ENCODE peak calls at places on chromosomes 3 and 15, in four cellular contexts. W is WTC11, M is cardiac fibroblast, N is RWPE1. H is an unnamed sample.

GRCh38 chr15:101348643-101349496 is 53.8 kb upstream of the SNRPA1 start:
- DNase-seq in W (no peak), M (peak; percentile 41), N (peak; percentile 73), H (no peak)

GRCh38 chr3:49028298-49028672 is 913 bp downstream of the IMPDH2 start:
- DNase-seq in W (no peak), N (no peak), M (no peak), H (no peak)

GRCh38 chr3:114310701-114311100 is 16.9 kb downstream of the TIGIT start:
- DNase-seq in N (no peak), M (no peak), W (no peak), H (no peak)

GRCh38 chr3:79140718-79141117 is 627.1 kb downstream of the ROBO1 start:
- DNase-seq in W (no peak), M (peak; percentile 65), N (no peak), H (no peak)

GRCh38 chr15:95291878-95292472 is 1038.5 kb upstream of the NR2F2 start:
- DNase-seq in N (peak; percentile 32), W (no peak), M (no peak), H (no peak)

GRCh38 chr15:85543741-85544155 is 163.3 kb downstream of the AKAP13 start:
- DNase-seq in N (no peak), W (peak; percentile 52), M (peak; percentile 60), H (no peak)

GRCh38 chr15:95300958-95301357 is 1029.5 kb upstream of the NR2F2 start:
- DNase-seq in M (peak; percentile 88), W (no peak), N (no peak), H (no peak)

GRCh38 chr3:189324538-189325138 is 152.9 kb downstream of the TPRG1 start:
- DNase-seq in W (no peak), N (peak; percentile 77), M (peak; percentile 67), H (no peak)

GRCh38 chr3:37338500-37338899 is 164.1 kb upstream of the LRRFIP2 start:
- DNase-seq in N (no peak), W (no peak), M (peak; percentile 70), H (no peak)

GRCh38 chr3:107206141-107206540 is 171.1 kb upstream of the CCDC54 start:
- DNase-seq in M (peak; percentile 81), W (no peak), N (peak; percentile 49), H (no peak)

GRCh38 chr3:30567139-30567753 is 39.2 kb upstream of the TGFBR2 start:
- DNase-seq in W (peak; percentile 16), N (no peak), M (no peak), H (no peak)
- TF ChIP-seq CTCF in W (no peak), N (no peak), M (no peak), H (no peak)

DNA sequence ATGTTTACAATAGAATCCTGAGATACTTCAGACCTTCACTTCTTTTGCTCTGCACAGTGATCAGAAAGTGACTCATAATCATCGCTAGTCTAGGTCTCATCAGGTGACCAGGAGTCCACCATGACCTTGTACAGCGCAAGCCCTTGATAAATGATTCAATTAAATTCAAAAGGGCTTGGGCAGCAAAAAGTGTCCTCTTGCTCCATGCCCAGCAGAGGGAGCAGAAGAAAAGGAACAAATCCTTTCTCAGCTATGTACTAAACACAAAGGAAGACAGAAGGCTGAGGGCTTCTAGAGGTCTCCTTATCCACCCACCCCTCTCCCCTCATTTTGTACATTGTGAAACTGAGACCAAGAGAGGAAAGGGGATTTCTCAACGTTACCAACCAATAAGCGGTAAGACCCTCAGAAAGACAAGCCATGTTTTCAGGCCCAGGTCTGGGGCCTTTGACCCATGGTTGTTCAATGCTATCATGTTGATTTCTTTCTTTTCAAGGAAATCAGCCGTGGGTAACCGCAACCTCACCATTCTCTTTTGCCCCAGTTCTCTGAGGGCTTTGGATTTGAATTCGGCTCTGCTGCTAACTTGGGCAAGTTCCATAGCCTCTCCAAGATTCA is 74.8 kb downstream of the AQP9 start:
- DNase-seq in M (peak; percentile 72), W (no peak), N (peak; percentile 52), H (no peak)
- TF ChIP-seq CTCF in M (peak; percentile 66), W (no peak), N (peak; percentile 55), H (no peak)

GRCh38 chr3:32423534-32423933 is 31.9 kb downstream of the CMTM7 start:
- DNase-seq in W (no peak), N (no peak), M (no peak), H (no peak)
- TF ChIP-seq CTCF in W (no peak), N (no peak), M (no peak), H (no peak)

GRCh38 chr3:129314757-129315385 is 36.2 kb downstream of the HMCES start:
- DNase-seq in W (peak; percentile 90), M (peak; percentile 95), N (peak; percentile 85), H (peak; percentile 63)
- TF ChIP-seq CTCF in W (no peak), M (no peak), N (no peak), H (no peak)

GRCh38 chr3:12541625-12542024 is 3.7 kb downstream of the MKRN2OS start:
- DNase-seq in N (no peak), M (no peak), W (peak; percentile 56), H (no peak)

GRCh38 chr3:12532182-12532581 is 13.1 kb downstream of the MKRN2OS start:
- DNase-seq in N (no peak), M (no peak), W (no peak), H (no peak)

DNA sequence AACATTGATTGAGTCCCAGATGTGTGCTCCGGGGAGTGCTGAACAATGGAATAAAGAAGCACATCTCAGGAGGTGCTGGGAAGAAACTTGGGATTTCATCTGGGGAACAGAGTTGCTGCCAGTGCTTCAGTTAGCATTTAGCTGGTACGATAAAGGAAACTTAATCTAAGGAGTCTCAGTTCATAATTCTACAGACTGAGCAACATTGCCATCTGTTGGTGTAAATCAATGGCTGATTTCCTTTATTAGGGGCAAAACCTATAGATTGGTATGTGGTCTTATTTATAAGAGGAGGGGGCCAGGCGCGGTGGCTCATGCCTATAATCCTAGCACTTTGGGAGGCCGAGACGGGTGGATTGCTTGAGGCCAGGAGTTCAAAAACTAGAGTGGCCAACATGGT is 8.9 kb downstream of the MKRN2OS start:
- DNase-seq in M (peak; percentile 44), W (no peak), N (no peak), H (no peak)
- TF ChIP-seq CTCF in M (peak; percentile 22), W (no peak), N (no peak), H (no peak)